ENCODE peak calls at places on chromosomes 16 and 17, in four cellular contexts. P is cardiac fibroblast, Z is fibroblast of lung, B is GM12865. F is an unnamed sample.

GRCh38 chr17:70582777-70583176 is 413.4 kb downstream of the KCNJ2 start:
- DNase-seq in P (no peak), Z (no peak), B (no peak), F (no peak)

GRCh38 chr16:74281285-74281684 is 15.3 kb upstream of the PSMD7 start:
- DNase-seq in P (no peak), Z (no peak), B (no peak), F (no peak)

GRCh38 chr16:30094541-30095165 is 1.4 kb downstream of the YPEL3 start:
- DNase-seq in P (no peak), Z (no peak), B (no peak), F (no peak)

GRCh38 chr17:30554839-30555751 is 77.9 kb downstream of the GOSR1 start:
- DNase-seq in P (peak; percentile 44), Z (no peak), B (peak; percentile 14), F (no peak)

GRCh38 chr17:51319186-51319585 is 58.8 kb downstream of the UTP18 start:
- DNase-seq in P (no peak), Z (no peak), B (no peak), F (no peak)

GRCh38 chr16:77723108-77723514 is 797 bp downstream of the NUDT7 start:
- DNase-seq in P (peak; percentile 64), Z (peak; percentile 76), B (no peak), F (peak; percentile 65)

GRCh38 chr16:31354394-31355291 is at the start of gene ITGAX:
- DNase-seq in P (peak; percentile 30), Z (peak; percentile 3), B (peak; percentile 80), F (no peak)

GRCh38 chr17:75155191-75155601 is 884 bp upstream of the JPT1 start:
- DNase-seq in P (no peak), Z (no peak), B (no peak), F (no peak)

GRCh38 chr17:79981661-79982101 is 54.0 kb downstream of the TBC1D16 start:
- DNase-seq in P (no peak), Z (no peak), B (no peak), F (peak; percentile 61)

GRCh38 chr16:11402051-11402744 is 56.9 kb downstream of the RMI2 start:
- DNase-seq in P (no peak), Z (no peak), B (no peak), F (no peak)

GRCh38 chr17:69406906-69407305 is 7.6 kb upstream of the MAP2K6 start:
- DNase-seq in P (peak; percentile 35), Z (peak; percentile 14), B (no peak), F (no peak)

GRCh38 chr17:37844158-37844976 is 79.8 kb upstream of the TBC1D3K start:
- DNase-seq in P (peak; percentile 54), Z (peak; percentile 55), B (peak; percentile 70), F (no peak)

GRCh38 chr17:71633391-71633849 is 487.4 kb upstream of the SOX9 start:
- DNase-seq in P (peak; percentile 25), Z (peak; percentile 97), B (no peak), F (no peak)

GRCh38 chr17:9115446-9116265 is 94.3 kb downstream of the NTN1 start:
- DNase-seq in P (peak; percentile 33), Z (peak; percentile 70), B (no peak), F (peak; percentile 86)

GRCh38 chr16:84922351-84923135 is 88.8 kb downstream of the ZDHHC7 start:
- DNase-seq in P (peak; percentile 51), Z (no peak), B (no peak), F (peak; percentile 96)

GRCh38 chr17:42266918-42267766 is 9.0 kb downstream of the STAT5B start:
- DNase-seq in P (peak; percentile 93), Z (peak; percentile 87), B (no peak), F (peak; percentile 52)

DNA sequence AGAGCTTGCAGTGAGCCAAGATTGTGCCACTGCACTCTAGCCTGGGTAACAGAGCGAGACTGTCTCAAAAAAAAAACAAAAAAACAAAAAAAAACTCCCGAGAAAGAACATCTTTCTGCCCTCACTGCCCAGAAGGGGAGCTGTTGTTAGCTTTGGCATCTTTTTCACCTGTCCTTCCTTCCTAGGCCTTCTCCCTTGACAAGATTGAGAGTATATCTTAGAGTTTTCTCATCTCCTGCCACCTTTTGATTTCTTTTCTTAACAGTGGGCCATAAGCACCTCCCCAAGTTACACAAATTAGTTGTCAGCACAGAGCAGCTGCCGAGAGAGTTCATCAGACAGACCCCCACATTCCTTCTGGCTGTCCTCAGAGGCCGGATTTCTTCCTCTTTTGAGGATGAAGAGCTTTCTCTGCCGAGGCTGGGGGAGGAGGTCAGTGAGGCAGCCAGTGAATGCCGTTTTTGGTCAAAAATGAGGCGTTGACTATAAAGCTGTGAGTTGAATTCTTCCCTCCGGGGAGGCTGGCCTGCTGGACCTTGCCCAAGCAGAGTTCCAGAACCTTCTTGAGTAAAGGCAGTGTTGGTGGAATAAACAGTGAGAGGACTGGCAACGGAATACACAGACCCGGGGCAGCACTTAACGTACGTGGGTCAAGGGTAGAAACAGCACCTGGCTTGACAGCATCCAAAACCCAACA is 127.0 kb downstream of the ABCC6 start:
- DNase-seq in P (peak; percentile 75), Z (peak; percentile 89), B (no peak), F (peak; percentile 92)
- TF ChIP-seq CTCF in P (peak; percentile 50), Z (peak; percentile 49), B (no peak), F (peak; percentile 29)

DNA sequence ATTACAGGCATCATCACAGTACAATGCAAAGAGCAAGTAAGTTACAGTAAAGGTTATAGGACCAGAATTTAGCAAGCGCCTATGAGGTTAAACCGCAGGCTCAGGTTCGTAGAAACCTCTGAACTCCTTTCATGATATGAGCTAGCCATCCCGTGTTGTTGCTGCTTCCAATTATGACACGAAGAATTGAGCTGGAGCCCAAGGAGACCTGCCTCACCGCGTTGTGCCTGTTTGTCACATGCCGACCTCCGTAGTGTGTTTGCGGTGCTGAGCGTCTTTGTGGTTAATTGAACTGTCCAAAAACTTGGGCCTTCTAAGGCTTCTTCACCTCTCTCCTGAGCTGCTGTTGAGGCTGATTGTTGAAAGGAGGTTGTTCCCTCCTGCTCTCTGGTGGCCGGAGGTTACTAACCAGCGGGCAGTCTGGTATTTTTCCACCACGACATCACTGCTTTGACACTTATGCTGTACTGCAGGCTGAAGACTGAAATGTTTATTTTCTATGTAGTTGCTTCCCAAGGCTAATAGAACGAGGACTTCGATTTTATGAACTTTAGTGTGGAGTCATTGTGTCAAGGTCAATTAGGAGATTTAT is 67.5 kb downstream of the SEC14L1 start:
- DNase-seq in P (peak; percentile 62), Z (peak; percentile 42), B (no peak), F (no peak)
- TF ChIP-seq CTCF in P (no peak), Z (peak; percentile 36), B (no peak), F (peak; percentile 14)

GRCh38 chr17:35738519-35739133 is 7.2 kb downstream of the RASL10B start:
- DNase-seq in P (no peak), Z (no peak), B (no peak), F (no peak)

GRCh38 chr17:35740216-35740615 is 8.8 kb downstream of the RASL10B start:
- DNase-seq in P (no peak), Z (no peak), B (no peak), F (peak; percentile 19)

GRCh38 chr17:35742496-35742895 is 10.5 kb downstream of the GAS2L2 start:
- DNase-seq in P (no peak), Z (no peak), B (no peak), F (peak; percentile 42)

GRCh38 chr17:35742896-35743477 is 10.1 kb downstream of the GAS2L2 start:
- DNase-seq in P (no peak), Z (no peak), B (no peak), F (peak; percentile 46)

DNA sequence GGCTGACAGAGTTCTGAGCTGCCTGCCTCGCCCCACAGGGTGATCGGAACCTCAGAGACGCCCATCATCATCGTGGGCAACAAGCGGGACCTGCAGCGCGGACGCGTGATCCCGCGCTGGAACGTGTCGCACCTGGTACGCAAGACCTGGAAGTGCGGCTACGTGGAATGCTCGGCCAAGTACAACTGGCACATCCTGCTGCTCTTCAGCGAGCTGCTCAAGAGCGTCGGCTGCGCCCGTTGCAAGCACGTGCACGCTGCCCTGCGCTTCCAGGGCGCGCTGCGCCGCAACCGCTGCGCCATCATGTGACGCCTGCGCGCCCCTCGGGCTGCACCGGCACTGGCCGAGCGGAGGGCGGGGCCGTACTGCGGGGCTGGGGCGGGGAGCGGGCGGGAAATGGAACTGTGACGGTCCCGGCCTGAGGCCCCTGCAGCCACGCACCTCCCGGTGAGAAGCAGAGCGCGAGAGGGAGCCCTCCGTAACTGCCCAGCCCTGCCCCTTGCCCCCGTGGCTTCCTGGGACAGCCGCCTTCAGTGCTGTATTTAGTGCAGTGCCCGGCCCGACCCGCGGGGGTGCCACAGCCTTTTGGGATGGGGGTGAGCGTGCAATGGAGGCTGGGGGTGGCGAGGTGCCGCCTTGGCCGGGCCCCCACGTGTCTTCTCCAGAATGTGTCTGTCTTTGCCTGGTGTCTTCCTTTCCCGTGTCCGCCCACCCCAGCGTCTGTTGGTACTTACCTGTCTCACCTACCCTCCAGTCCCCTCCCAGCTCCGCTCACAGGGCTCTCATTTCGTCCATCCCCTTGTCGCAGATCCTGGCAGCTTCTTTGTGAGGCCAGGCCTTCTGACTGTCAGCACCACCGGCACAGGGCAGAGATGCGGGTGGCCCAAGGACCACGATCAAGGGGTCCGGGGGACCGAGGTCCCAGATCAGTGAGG is 9.8 kb downstream of the RASL10B start:
- DNase-seq in P (no peak), Z (no peak), B (no peak), F (peak; percentile 62)
- TF ChIP-seq CTCF in P (no peak), Z (no peak), B (no peak), F (no peak)

GRCh38 chr17:49498037-49498615 is 3.0 kb downstream of the NGFR start:
- DNase-seq in P (no peak), Z (no peak), B (no peak), F (no peak)
- TF ChIP-seq CTCF in P (no peak), Z (no peak), B (no peak), F (no peak)

F was measured in sigmoid colon.